ENCODE peak calls at places on chromosomes 11 and 22, in seven cellular contexts. C is CD4-positive, CD25-positive, alpha-beta regulatory T cell; M is right lobe of liver; N is body of pancreas; F is aorta; E is upper lobe of right lung; H is PC-3. R is an unnamed sample.
A peak's percentile ranks its signal among the peaks of the same experiment; 100 is the strongest.

GRCh38 chr22:48106215-48106614 is 1343.8 kb downstream of the TBC1D22A start:
- DNase-seq in C (no peak), M (no peak), N (no peak), F (no peak), E (no peak), H (no peak), R (no peak)

GRCh38 chr11:2263012-2263565 is 7.3 kb downstream of the ASCL2 start:
- DNase-seq in C (no peak), M (no peak), N (no peak), F (no peak), E (no peak), H (no peak), R (no peak)

GRCh38 chr11:126059238-126059761 is 3.4 kb downstream of the CDON start:
- DNase-seq in C (no peak), M (no peak), N (no peak), F (no peak), E (no peak), H (no peak), R (no peak)

GRCh38 chr11:86418929-86419328 is 44.2 kb downstream of the CCDC81 start:
- DNase-seq in C (no peak), M (no peak), N (no peak), F (no peak), E (no peak), H (peak; percentile 3), R (no peak)

GRCh38 chr22:38754247-38755154 is 1.3 kb downstream of the SUN2 start:
- DNase-seq in C (no peak), M (peak; percentile 68), N (peak; percentile 94), F (peak; percentile 90), E (no peak), H (peak; percentile 67), R (peak; percentile 54)

GRCh38 chr22:20852076-20852475 is 6.5 kb downstream of the PI4KA start:
- DNase-seq in C (no peak), M (no peak), N (no peak), F (no peak), E (no peak), H (no peak), R (no peak)

GRCh38 chr11:112499153-112499907 is 238.7 kb upstream of the PLET1 start:
- DNase-seq in C (no peak), M (no peak), N (no peak), F (no peak), E (no peak), H (no peak), R (no peak)

GRCh38 chr11:18065572-18065971 is 19.5 kb upstream of the TPH1 start:
- DNase-seq in C (no peak), M (no peak), N (peak; percentile 30), F (no peak), E (no peak), H (no peak), R (no peak)

GRCh38 chr22:44723801-44724200 is 21.8 kb downstream of the PRR5 start:
- DNase-seq in C (no peak), M (no peak), N (no peak), F (no peak), E (no peak), H (peak; percentile 39), R (no peak)

GRCh38 chr11:83410605-83411565 is 124.7 kb upstream of the CCDC90B start:
- DNase-seq in C (no peak), M (no peak), N (peak; percentile 95), F (no peak), E (no peak), H (no peak), R (no peak)

GRCh38 chr22:35961480-35961902 is 67.1 kb downstream of the RBFOX2 start:
- DNase-seq in C (no peak), M (no peak), N (peak; percentile 28), F (peak; percentile 79), E (no peak), H (no peak), R (peak; percentile 20)

GRCh38 chr11:130700092-130700491 is 216.2 kb downstream of the SNX19 start:
- DNase-seq in C (no peak), M (no peak), N (no peak), F (no peak), E (no peak), H (peak; percentile 25), R (no peak)

GRCh38 chr22:49855491-49855911 is 1.9 kb downstream of the ZBED4 start:
- DNase-seq in C (no peak), M (no peak), N (peak; percentile 33), F (peak; percentile 9), E (peak; percentile 58), H (peak; percentile 29), R (no peak)

GRCh38 chr22:47392729-47393128 is 630.3 kb downstream of the TBC1D22A start:
- DNase-seq in C (no peak), M (peak; percentile 13), N (no peak), F (peak; percentile 59), E (peak; percentile 44), H (no peak), R (no peak)

GRCh38 chr11:128720522-128720985 is 26.7 kb downstream of the FLI1 start:
- DNase-seq in C (peak; percentile 55), M (peak; percentile 35), N (no peak), F (no peak), E (no peak), H (no peak), R (no peak)

GRCh38 chr11:57560146-57560545 is 7.3 kb downstream of the UBE2L6 start:
- DNase-seq in C (no peak), M (no peak), N (peak; percentile 15), F (no peak), E (no peak), H (peak; percentile 68), R (no peak)

GRCh38 chr11:57551941-57552340 is 14.5 kb downstream of the SMTNL1 start:
- DNase-seq in C (no peak), M (no peak), N (peak; percentile 77), F (no peak), E (no peak), H (no peak), R (no peak)

GRCh38 chr11:57552479-57552878 is 15.0 kb downstream of the UBE2L6 start:
- DNase-seq in C (no peak), M (no peak), N (no peak), F (no peak), E (no peak), H (no peak), R (no peak)

GRCh38 chr11:57555393-57555792 is 12.1 kb downstream of the UBE2L6 start:
- DNase-seq in C (no peak), M (no peak), N (no peak), F (no peak), E (no peak), H (no peak), R (no peak)

GRCh38 chr11:57556041-57556440 is 11.4 kb downstream of the UBE2L6 start:
- DNase-seq in C (no peak), M (no peak), N (no peak), F (no peak), E (no peak), H (peak; percentile 19), R (no peak)
- H3K36me3 ChIP-seq in C (peaks cover 89% of the 10 kb centered on the region), M (peaks cover 82% of the 10 kb centered on the region), N (no peaks in the 10 kb centered on the region), F (peaks cover 12% of the 10 kb centered on the region), E (peaks cover 94% of the 10 kb centered on the region), H (no peaks in the 10 kb centered on the region), R (peaks cover 80% of the 10 kb centered on the region)

GRCh38 chr11:11177156-11177808 is 175.8 kb downstream of the CSNK2A3 start:
- DNase-seq in C (no peak), M (no peak), N (no peak), F (no peak), E (no peak), H (no peak), R (no peak)
- H3K36me3 ChIP-seq in C (no peaks in the 10 kb centered on the region), M (no peaks in the 10 kb centered on the region), N (no peaks in the 10 kb centered on the region), F (no peaks in the 10 kb centered on the region), E (no peaks in the 10 kb centered on the region), H (no peaks in the 10 kb centered on the region), R (no peaks in the 10 kb centered on the region)

GRCh38 chr22:29330291-29330690 is 14.8 kb upstream of the RASL10A start:
- DNase-seq in C (no peak), M (no peak), N (no peak), F (peak; percentile 72), E (no peak), H (no peak), R (no peak)

GRCh38 chr22:29329581-29329980 is 14.1 kb upstream of the RASL10A start:
- DNase-seq in C (no peak), M (no peak), N (no peak), F (no peak), E (no peak), H (no peak), R (no peak)

GRCh38 chr22:29331213-29331612 is 15.7 kb upstream of the RASL10A start:
- DNase-seq in C (no peak), M (no peak), N (no peak), F (no peak), E (no peak), H (no peak), R (no peak)

GRCh38 chr22:29331658-29332300 is 16.3 kb upstream of the RASL10A start:
- DNase-seq in C (no peak), M (no peak), N (no peak), F (no peak), E (no peak), H (no peak), R (no peak)

GRCh38 chr22:29330753-29331152 is 15.3 kb upstream of the RASL10A start:
- DNase-seq in C (no peak), M (peak; percentile 76), N (peak; percentile 48), F (peak; percentile 79), E (no peak), H (no peak), R (no peak)
- H3K36me3 ChIP-seq in C (peaks cover 61% of the 10 kb centered on the region), M (peaks cover 57% of the 10 kb centered on the region), N (peaks cover 6% of the 10 kb centered on the region), F (peaks cover 8% of the 10 kb centered on the region), E (peaks cover 88% of the 10 kb centered on the region), H (peaks cover 5% of the 10 kb centered on the region), R (peaks cover 76% of the 10 kb centered on the region)

DNA sequence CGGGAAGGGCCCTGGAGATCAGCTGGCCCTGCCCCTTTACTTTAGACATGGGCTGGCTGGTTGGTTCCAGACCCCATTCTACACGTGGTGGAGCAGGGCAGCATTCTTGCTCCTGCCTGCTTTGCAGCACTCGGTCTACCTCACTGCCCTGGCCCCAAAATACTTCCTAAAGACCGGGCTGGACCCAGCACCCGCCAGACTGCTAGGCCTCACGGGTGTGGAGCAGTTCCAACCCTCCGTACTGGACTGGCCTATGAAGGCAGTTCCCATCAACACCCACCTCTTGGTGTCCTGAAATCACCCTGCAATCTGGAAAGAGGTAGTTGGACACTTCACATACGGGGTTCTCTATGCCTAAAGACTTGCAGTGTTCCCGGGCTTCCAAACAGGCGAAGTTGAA is 6.4 kb downstream of the MCAT start:
- DNase-seq in C (no peak), M (no peak), N (no peak), F (no peak), E (no peak), H (no peak), R (no peak)
- H3K36me3 ChIP-seq in C (peaks cover 31% of the 10 kb centered on the region), M (peaks cover 41% of the 10 kb centered on the region), N (no peaks in the 10 kb centered on the region), F (peaks cover 7% of the 10 kb centered on the region), E (peaks cover 68% of the 10 kb centered on the region), H (peaks cover 16% of the 10 kb centered on the region), R (peaks cover 79% of the 10 kb centered on the region)

R was measured in left ventricle myocardium inferior.